ENCODE peak calls at places on chromosomes 1 and 21, in four cellular contexts. T, D, C and X are unnamed samples. For H3K9me3, the result is how much of the 10 kb centered on the place peaks cover.

GRCh38 chr1:7284839-7285435 is 486.2 kb upstream of the VAMP3 start:
- DNase-seq in T (no peak), D (no peak), C (no peak), X (no peak)

GRCh38 chr1:47575855-47576757 is 138.3 kb downstream of the FOXD2 start:
- DNase-seq in T (no peak), D (no peak), C (no peak), X (no peak)

GRCh38 chr1:5917591-5918274 is 74.5 kb downstream of the NPHP4 start:
- DNase-seq in T (no peak), D (no peak), C (no peak), X (no peak)

GRCh38 chr1:198523183-198523942 is 17.1 kb downstream of the ATP6V1G3 start:
- DNase-seq in T (no peak), D (no peak), C (no peak), X (peak)

GRCh38 chr1:119582801-119583200 is 65.3 kb downstream of the ZNF697 start:
- DNase-seq in T (peak), D (peak), C (peak), X (no peak)

GRCh38 chr1:156644146-156644545 is 2.2 kb downstream of the BCAN start:
- DNase-seq in T (no peak), D (no peak), C (no peak), X (no peak)

GRCh38 chr1:230499496-230499895 is 73.4 kb upstream of the PGBD5 start:
- DNase-seq in T (no peak), D (no peak), C (no peak), X (no peak)

GRCh38 chr1:209650454-209650853 is 1.8 kb downstream of the LAMB3 start:
- DNase-seq in T (no peak), D (no peak), C (no peak), X (no peak)

GRCh38 chr1:213066363-213066762 is 15.3 kb downstream of the RPS6KC1 start:
- DNase-seq in T (no peak), D (no peak), C (no peak), X (no peak)

GRCh38 chr1:30872033-30872947 is 36.3 kb downstream of the SDC3 start:
- DNase-seq in T (no peak), D (no peak), C (no peak), X (no peak)

GRCh38 chr1:18348354-18348753 is 132.4 kb upstream of the KLHDC7A start:
- DNase-seq in T (no peak), D (peak), C (no peak), X (no peak)

GRCh38 chr21:36188081-36188681 is 31.6 kb downstream of the DOP1B start:
- DNase-seq in T (peak), D (no peak), C (no peak), X (no peak)

GRCh38 chr1:150146853-150147542 is 2.7 kb upstream of the PLEKHO1 start:
- DNase-seq in T (no peak), D (no peak), C (no peak), X (peak)

GRCh38 chr1:111754964-111755320 is 759 bp upstream of the DDX20 start:
- DNase-seq in T (peak), D (peak), C (peak), X (no peak)

GRCh38 chr1:213014642-213015041 is 1.0 kb downstream of the ANGEL2 start:
- DNase-seq in T (no peak), D (peak), C (no peak), X (no peak)

GRCh38 chr1:152502496-152503180 is 8.0 kb upstream of the LCE5A start:
- DNase-seq in T (no peak), D (no peak), C (no peak), X (no peak)

GRCh38 chr1:152501704-152502103 is 8.9 kb upstream of the LCE5A start:
- DNase-seq in T (no peak), D (no peak), C (no peak), X (no peak)

GRCh38 chr1:152506899-152507498 is 3.6 kb upstream of the LCE5A start:
- DNase-seq in T (no peak), D (no peak), C (no peak), X (no peak)

GRCh38 chr1:152510503-152510902 is at the start of gene LCE5A:
- DNase-seq in T (no peak), D (no peak), C (no peak), X (no peak)

DNA sequence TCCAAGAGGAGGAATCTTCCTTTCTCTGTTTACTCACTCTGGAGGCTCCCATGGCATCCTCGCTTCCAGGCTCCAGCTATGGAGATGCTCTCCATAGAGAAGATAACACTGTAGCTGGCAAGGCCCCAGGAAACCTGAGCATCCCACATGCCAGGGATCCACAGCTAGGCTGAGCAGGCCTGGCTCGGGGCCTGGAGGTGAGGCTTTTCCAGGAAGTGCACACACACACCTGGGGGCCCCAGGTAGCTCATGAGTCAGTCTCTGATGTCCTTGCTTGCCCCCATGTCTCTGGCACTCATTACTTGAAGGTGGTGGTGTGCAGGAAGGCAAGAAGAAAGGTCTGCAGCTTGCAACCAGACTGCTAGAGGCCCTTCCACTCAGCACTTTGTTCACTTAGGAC is 5.5 kb upstream of the LCE5A start:
- DNase-seq in T (no peak), D (no peak), C (no peak), X (no peak)
- H3K9me3 ChIP-seq in T (under half), D (under half), C (under half), X (under half)

DNA sequence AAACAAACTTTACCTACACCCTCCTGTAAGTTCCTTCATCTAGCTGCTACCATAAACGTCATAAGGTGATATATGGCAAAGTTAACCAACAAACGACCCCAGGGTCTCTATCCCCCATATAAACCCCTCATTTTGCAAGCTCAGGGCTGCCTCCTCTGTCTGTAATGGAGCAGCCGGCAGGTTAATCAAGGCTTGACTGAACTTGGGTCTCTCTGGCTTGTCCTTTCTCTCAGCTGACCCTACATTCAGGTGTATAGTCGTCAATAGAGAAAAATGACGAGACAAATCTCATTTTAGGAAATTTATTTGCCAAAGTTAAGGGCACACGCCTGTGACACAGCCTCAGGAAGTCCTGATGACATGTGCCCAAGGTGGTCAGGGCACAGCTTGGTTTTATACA is 67.4 kb downstream of the WDR4 start:
- DNase-seq in T (no peak), D (no peak), C (no peak), X (no peak)
- H3K9me3 ChIP-seq in T (under half), D (under half), C (under half), X (under half)

GRCh38 chr1:113567427-113567826 is 177.1 kb downstream of the MAGI3 start:
- DNase-seq in T (no peak), D (no peak), C (no peak), X (no peak)
- H3K9me3 ChIP-seq in T (under half), D (under half), C (under half), X (under half)

DNA sequence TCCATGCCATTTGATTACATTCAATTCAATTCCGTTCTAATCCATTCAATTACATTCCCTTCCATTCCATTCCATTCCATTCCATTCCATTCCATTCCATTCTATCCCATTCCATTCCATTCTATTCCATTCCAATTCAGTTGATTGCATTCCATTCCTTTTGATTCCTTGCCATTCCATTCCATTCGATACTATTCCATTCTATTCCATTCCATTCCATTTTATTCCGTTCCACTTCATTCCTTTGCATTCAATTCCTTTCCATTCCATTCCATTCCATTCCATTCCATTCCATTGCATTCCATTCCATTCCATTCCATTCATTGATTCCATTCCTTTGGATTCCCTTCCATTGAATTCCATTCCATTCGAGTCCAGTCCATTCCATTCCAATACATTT is 2574.0 kb upstream of the TPTE start:
- DNase-seq in T (no peak), D (no peak), C (no peak), X (no peak)
- H3K9me3 ChIP-seq in T (under half), D (half or more), C (half or more), X (under half)

DNA sequence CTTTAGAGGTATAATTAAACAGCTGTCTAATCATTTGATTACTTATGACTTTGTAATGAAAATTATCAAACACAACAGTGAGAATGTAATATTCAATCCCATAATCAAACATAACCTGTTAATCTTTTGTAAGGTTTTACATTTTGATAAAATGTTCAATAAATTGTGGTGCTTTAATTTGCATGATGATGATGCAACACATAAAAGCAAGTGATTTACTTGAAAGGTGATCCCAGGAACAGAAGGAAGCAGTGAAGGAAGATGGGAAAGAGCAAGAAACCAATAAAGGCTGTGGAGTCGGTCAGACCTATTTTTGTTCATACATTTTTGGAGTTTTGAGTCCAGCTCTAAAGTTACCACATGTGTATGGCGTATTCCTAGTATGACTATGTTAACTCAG is 29.6 kb downstream of the ZNF695 start:
- DNase-seq in T (no peak), D (no peak), C (no peak), X (no peak)
- H3K9me3 ChIP-seq in T (under half), D (under half), C (under half), X (under half)

GRCh38 chr1:152904688-152905440 is 3.5 kb upstream of the IVL start:
- DNase-seq in T (no peak), D (no peak), C (no peak), X (no peak)

GRCh38 chr1:152906023-152906565 is 2.3 kb upstream of the IVL start:
- DNase-seq in T (no peak), D (no peak), C (no peak), X (no peak)

GRCh38 chr1:152901631-152902030 is 6.7 kb upstream of the IVL start:
- DNase-seq in T (no peak), D (no peak), C (no peak), X (no peak)

GRCh38 chr1:152899027-152899426 is 9.3 kb upstream of the IVL start:
- DNase-seq in T (no peak), D (no peak), C (no peak), X (no peak)

GRCh38 chr1:152902676-152903075 is 5.7 kb upstream of the IVL start:
- DNase-seq in T (no peak), D (no peak), C (no peak), X (no peak)
- H3K9me3 ChIP-seq in T (under half), D (under half), C (under half), X (under half)

GRCh38 chr1:1332774-1333480 is 1.8 kb downstream of the TAS1R3 start:
- DNase-seq in T (peak), D (no peak), C (no peak), X (no peak)

GRCh38 chr1:1332031-1332755 is 1.1 kb downstream of the TAS1R3 start:
- DNase-seq in T (no peak), D (no peak), C (no peak), X (no peak)

GRCh38 chr1:1330366-1331067 is 563 bp upstream of the TAS1R3 start:
- DNase-seq in T (no peak), D (no peak), C (no peak), X (no peak)

GRCh38 chr1:1329304-1330210 is 1.5 kb upstream of the TAS1R3 start:
- DNase-seq in T (no peak), D (no peak), C (no peak), X (no peak)

GRCh38 chr1:1331068-1331965 is at the start of gene TAS1R3:
- DNase-seq in T (no peak), D (no peak), C (no peak), X (no peak)
- H3K9me3 ChIP-seq in T (under half), D (under half), C (under half), X (under half)

DNA sequence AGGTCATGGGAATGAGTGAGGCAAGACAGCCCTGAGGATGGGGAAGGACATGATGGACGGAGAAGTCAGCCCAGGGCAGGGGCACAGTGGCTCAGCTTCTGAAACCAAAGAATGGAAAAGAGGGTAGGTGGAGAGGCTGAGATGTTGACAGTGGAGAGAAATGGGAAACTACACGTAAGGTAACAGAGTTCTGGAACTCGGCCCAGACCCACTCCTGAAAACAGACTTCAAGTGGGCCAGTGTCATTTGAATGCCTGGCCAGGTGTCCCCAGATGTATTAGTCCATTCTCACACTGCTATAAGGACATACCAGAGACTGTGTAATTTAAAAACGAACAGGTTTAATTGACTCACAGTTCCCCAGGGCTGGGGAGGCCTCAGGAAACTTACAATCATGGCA is 40.0 kb downstream of the FHAD1 start:
- DNase-seq in T (no peak), D (no peak), C (no peak), X (no peak)
- H3K9me3 ChIP-seq in T (under half), D (under half), C (under half), X (under half)

DNA sequence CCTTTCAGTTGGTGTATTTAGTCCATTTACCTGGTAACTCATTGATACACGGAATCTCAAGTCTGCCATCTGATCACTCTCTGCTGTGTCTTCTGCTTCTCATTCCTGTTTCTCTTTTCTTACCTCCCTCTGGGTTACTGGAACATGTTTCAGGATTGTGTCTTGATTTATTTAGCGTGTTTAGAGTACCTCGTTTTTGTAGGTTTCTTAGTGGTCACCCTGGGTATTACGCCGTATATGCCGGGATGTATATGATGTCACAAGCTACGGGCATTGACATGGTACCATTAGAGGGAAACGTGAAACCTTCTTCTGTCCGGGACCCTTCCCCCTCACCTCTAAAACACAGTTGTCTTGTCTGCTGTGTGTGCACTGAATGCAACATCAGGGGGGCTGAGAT is 2.7 kb downstream of the ACTRT2 start:
- DNase-seq in T (no peak), D (no peak), C (no peak), X (no peak)
- H3K9me3 ChIP-seq in T (under half), D (under half), C (under half), X (under half)

GRCh38 chr1:67832737-67833594 is at the start of gene GNG12:
- DNase-seq in T (peak), D (peak), C (peak), X (no peak)
- H3K9me3 ChIP-seq in T (under half), D (under half), C (under half), X (under half)